ENCODE peak calls at places on chromosomes 3 and 15, in eight cellular contexts. A, T, Y, J, R, S, B and U are unnamed samples.

GRCh38 chr3:60045686-60046085 is 995.9 kb upstream of the CFAP20DC start:
- DNase-seq in Y (no peak), T (no peak), J (no peak), A (no peak), S (no peak), B (no peak), R (no peak), U (no peak)

GRCh38 chr3:37466660-37467359 is 292.4 kb upstream of the LRRFIP2 start:
- DNase-seq in T (no peak), S (no peak), Y (no peak), B (no peak), J (no peak), A (no peak), R (peak), U (no peak)

GRCh38 chr3:72516361-72516760 is 331.9 kb downstream of the SHQ1 start:
- DNase-seq in B (no peak), J (no peak), A (no peak), T (no peak), S (no peak), Y (no peak), R (no peak), U (no peak)

GRCh38 chr15:73683624-73684536 is at the start of gene CD276:
- DNase-seq in T (peak), R (peak), S (peak), Y (no peak), J (peak), B (peak), A (peak), U (no peak)

GRCh38 chr3:42052132-42052866 is 38.9 kb upstream of the TRAK1 start:
- DNase-seq in J (no peak), S (no peak), T (no peak), B (no peak), Y (no peak), R (no peak), A (no peak), U (no peak)

GRCh38 chr3:178320481-178321352 is 215.5 kb upstream of the KCNMB2 start:
- DNase-seq in A (no peak), T (peak), B (no peak), Y (no peak), R (peak), S (no peak), J (no peak), U (peak)

GRCh38 chr3:110362756-110363155 is 708.9 kb upstream of the NECTIN3 start:
- DNase-seq in Y (no peak), S (no peak), B (no peak), J (no peak), T (no peak), R (no peak), A (no peak), U (no peak)

GRCh38 chr3:129282727-129283327 is 4.2 kb downstream of the HMCES start:
- DNase-seq in Y (no peak), J (no peak), B (no peak), A (no peak), R (no peak), T (no peak), S (peak), U (no peak)

GRCh38 chr3:98650966-98651765 is 57.8 kb upstream of the CPOX start:
- DNase-seq in Y (no peak), T (no peak), S (no peak), B (no peak), J (no peak), A (no peak), R (no peak), U (no peak)

GRCh38 chr3:157423337-157423736 is 13.3 kb upstream of the PTX3 start:
- DNase-seq in J (no peak), Y (no peak), B (no peak), S (no peak), T (no peak), R (no peak), A (no peak), U (no peak)

GRCh38 chr3:138940446-138940845 is 6.5 kb downstream of the FOXL2 start:
- DNase-seq in S (no peak), B (no peak), T (no peak), Y (no peak), R (no peak), A (no peak), J (no peak), U (no peak)

GRCh38 chr3:51709004-51709420 is 2.1 kb downstream of the GRM2 start:
- DNase-seq in S (peak), R (no peak), J (no peak), T (no peak), B (peak), A (no peak), Y (no peak), U (no peak)

GRCh38 chr15:73972984-73973682 is 19.0 kb downstream of the STOML1 start:
- DNase-seq in T (peak), A (peak), Y (peak), J (peak), S (peak), B (peak), R (peak), U (peak)

GRCh38 chr3:64954995-64955636 is 267.3 kb upstream of the ADAMTS9 start:
- DNase-seq in T (peak), J (no peak), B (peak), Y (no peak), R (no peak), S (no peak), A (peak), U (no peak)

GRCh38 chr15:60751985-60752952 is 273.3 kb upstream of the ICE2 start:
- DNase-seq in R (peak), A (peak), T (peak), J (peak), Y (no peak), B (peak), S (no peak), U (no peak)

GRCh38 chr15:80977627-80978036 is 12.0 kb downstream of the MESD start:
- DNase-seq in J (no peak), Y (peak), A (peak), R (peak), S (no peak), B (peak), T (peak), U (peak)

GRCh38 chr3:158727499-158728377 is 4.5 kb downstream of the RARRES1 start:
- DNase-seq in R (no peak), Y (no peak), S (peak), J (no peak), T (peak), A (peak), B (peak), U (peak)

GRCh38 chr15:100200287-100200772 is 141.4 kb downstream of the ADAMTS17 start:
- DNase-seq in R (no peak), Y (no peak), T (no peak), S (no peak), J (no peak), A (no peak), B (no peak), U (no peak)

GRCh38 chr3:46996689-46997452 is 17.4 kb downstream of the NBEAL2 start:
- DNase-seq in J (no peak), S (no peak), B (no peak), A (no peak), T (no peak), R (peak), Y (no peak), U (no peak)

GRCh38 chr15:88894348-88894818 is 961 bp downstream of the HAPLN3 start:
- DNase-seq in J (peak), T (peak), S (peak), B (peak), A (peak), R (peak), Y (peak), U (peak)

GRCh38 chr15:83871808-83872559 is 218.1 kb downstream of the ADAMTSL3 start:
- DNase-seq in T (no peak), S (no peak), Y (no peak), B (no peak), A (no peak), J (no peak), R (no peak), U (peak)

GRCh38 chr15:39447431-39447830 is 133.4 kb upstream of the THBS1 start:
- DNase-seq in R (no peak), Y (no peak), A (no peak), J (no peak), B (no peak), S (no peak), T (no peak), U (no peak)

GRCh38 chr15:76979996-76980520 is 14.9 kb upstream of the PSTPIP1 start:
- DNase-seq in A (no peak), R (no peak), S (no peak), T (no peak), Y (no peak), B (no peak), J (no peak), U (no peak)

GRCh38 chr3:9810357-9810726 is 280 bp downstream of the TTLL3 start:
- DNase-seq in A (peak), B (no peak), S (no peak), R (no peak), T (no peak), Y (no peak), J (no peak), U (no peak)

GRCh38 chr3:66486187-66486586 is 14.6 kb downstream of the LRIG1 start:
- DNase-seq in S (no peak), B (no peak), A (no peak), J (no peak), R (no peak), T (no peak), Y (no peak), U (no peak)

GRCh38 chr3:73141531-73141930 is 80.1 kb downstream of the EBLN2 start:
- DNase-seq in Y (no peak), B (no peak), T (no peak), A (peak), J (no peak), R (peak), S (no peak), U (no peak)

GRCh38 chr3:183182732-183183610 is 20.4 kb upstream of the LAMP3 start:
- DNase-seq in B (no peak), T (no peak), S (no peak), J (no peak), Y (no peak), R (no peak), A (no peak), U (no peak)

GRCh38 chr3:143628971-143629370 is 219.3 kb downstream of the SLC9A9 start:
- DNase-seq in R (no peak), T (no peak), Y (no peak), J (no peak), B (no peak), S (no peak), A (no peak), U (no peak)

GRCh38 chr3:59862686-59863085 is 812.9 kb upstream of the CFAP20DC start:
- DNase-seq in Y (no peak), J (no peak), A (no peak), S (no peak), T (no peak), B (no peak), R (no peak), U (peak)

GRCh38 chr3:126347543-126348161 is 9.6 kb downstream of the KLF15 start:
- DNase-seq in T (peak), A (peak), S (no peak), J (no peak), Y (no peak), B (no peak), R (no peak), U (no peak)

DNA sequence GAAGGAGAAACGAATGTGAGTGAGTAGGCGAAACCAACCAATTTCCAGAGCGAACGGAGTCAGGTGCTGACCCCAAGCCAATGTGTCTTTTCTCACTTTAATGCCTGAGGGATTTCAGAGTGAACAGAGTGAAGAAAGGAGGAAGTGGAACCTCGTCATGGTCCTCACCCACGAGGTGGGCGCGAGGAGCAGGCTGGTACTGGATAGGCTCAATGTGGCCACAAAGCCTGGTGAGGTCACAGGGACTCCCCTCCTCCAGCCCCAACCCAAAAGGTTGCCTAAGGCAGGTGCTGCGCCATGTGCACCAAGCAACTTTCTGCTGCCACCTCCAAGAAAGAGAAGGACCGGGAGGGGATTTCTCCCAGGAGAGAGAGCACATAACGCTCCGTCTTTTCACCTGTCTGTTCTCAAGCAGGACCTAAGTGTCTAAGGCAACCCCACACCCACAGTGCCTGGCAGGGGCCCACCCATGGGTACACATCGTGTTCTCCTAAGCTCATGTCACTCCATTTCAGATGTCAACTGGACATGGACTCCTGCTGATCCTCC is 3.8 kb downstream of the NRROS start:
- DNase-seq in S (peak), T (no peak), Y (peak), R (peak), A (no peak), B (peak), J (no peak), U (no peak)
- TF ChIP-seq POLR2A in S (peak), T (no peak), Y (no peak), R (no peak), A (no peak), B (peak), J (no peak), U (no peak)

GRCh38 chr3:4471907-4472306 is 4.8 kb upstream of the SUMF1 start:
- DNase-seq in T (no peak), A (no peak), B (no peak), R (no peak), S (no peak), Y (no peak), J (no peak), U (no peak)
- TF ChIP-seq POLR2A in T (no peak), A (no peak), B (no peak), R (no peak), S (no peak), Y (no peak), J (no peak), U (no peak)

DNA sequence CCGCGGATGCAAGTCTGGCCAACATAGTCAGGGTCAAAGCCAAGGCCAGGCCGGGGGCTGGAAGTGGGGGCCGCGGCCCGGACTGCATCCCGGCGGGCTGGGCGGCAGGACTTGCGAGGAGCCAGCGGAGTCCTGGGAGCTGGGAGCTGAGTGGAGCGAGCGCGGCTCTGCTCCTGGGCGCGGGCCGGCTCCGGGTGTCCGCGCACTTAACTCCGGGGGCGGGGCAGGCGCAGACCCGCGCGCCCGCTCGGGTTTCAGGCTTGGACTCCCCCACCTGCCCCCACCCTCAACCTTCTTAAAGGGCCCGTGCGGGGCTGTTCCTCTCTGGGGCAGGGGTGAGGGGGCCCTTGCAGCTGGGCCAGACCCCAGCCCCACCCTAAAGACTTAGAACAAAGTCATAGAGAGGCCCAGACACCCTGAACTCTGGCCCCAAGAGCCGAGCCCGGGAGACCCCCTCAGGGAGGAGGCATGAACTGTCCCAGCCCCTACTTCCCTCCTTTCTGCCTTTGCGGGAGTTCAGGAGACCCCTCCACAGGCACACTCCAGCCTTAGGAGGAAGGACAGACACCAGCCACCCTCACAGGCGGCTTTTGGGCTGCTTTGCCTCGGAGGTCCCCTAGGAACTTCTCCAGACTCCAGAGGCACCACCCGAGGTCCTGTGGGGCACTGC is at the start of gene CSPG4:
- DNase-seq in T (peak), J (peak), R (peak), B (peak), S (no peak), Y (no peak), A (no peak), U (no peak)
- TF ChIP-seq POLR2A in T (no peak), J (peak), R (peak), B (peak), S (no peak), Y (peak), A (peak), U (no peak)

GRCh38 chr15:43186003-43186353 is 775 bp downstream of the CCNDBP1 start:
- DNase-seq in R (no peak), T (no peak), A (no peak), B (peak), J (no peak), S (no peak), Y (no peak), U (peak)
- TF ChIP-seq POLR2A in R (no peak), T (no peak), A (no peak), B (no peak), J (no peak), S (no peak), Y (no peak), U (no peak)

GRCh38 chr15:59678620-59679019 is 10.5 kb downstream of the BNIP2 start:
- DNase-seq in R (no peak), Y (no peak), J (no peak), A (no peak), B (no peak), T (no peak), S (no peak), U (no peak)
- TF ChIP-seq POLR2A in R (no peak), Y (no peak), J (no peak), A (no peak), B (no peak), T (no peak), S (no peak), U (no peak)